ENCODE peak calls at places on chromosomes 16 and 17, in ten cellular contexts. I is left ventricle myocardium inferior; Y is fibroblast of lung; Q is CD8-positive, alpha-beta memory T cell; L is neural progenitor cell; R is transverse colon; N is H1; G is sigmoid colon; X is lower lobe of right lung; M is aorta. U is an unnamed sample. For H3K4me1, the result is how much of the 10 kb centered on the place peaks cover.

GRCh38 chr17:64007838-64008282 is 9.7 kb downstream of the PRR29 start:
- DNase-seq in I (no peak), Y (no peak), Q (no peak), L (no peak), R (no peak), N (peak), G (no peak), X (no peak), M (no peak), U (peak)

GRCh38 chr17:55784666-55785065 is 33.8 kb downstream of the PCTP start:
- DNase-seq in I (no peak), Y (no peak), Q (no peak), L (no peak), R (no peak), N (no peak), G (no peak), X (no peak), M (no peak), U (no peak)

GRCh38 chr17:54891176-54891821 is 9.4 kb upstream of the TOM1L1 start:
- DNase-seq in I (no peak), Y (peak), Q (no peak), L (peak), R (no peak), N (peak), G (no peak), X (no peak), M (no peak), U (no peak)

GRCh38 chr17:979539-980405 is at the start of gene NXN:
- DNase-seq in I (peak), Y (peak), Q (peak), L (peak), R (peak), N (peak), G (peak), X (peak), M (peak), U (peak)

GRCh38 chr17:6569391-6570302 is 13.3 kb upstream of the PITPNM3 start:
- DNase-seq in I (no peak), Y (no peak), Q (no peak), L (no peak), R (no peak), N (peak), G (no peak), X (no peak), M (no peak), U (no peak)

GRCh38 chr17:924711-925480 is 54.7 kb downstream of the NXN start:
- DNase-seq in I (no peak), Y (no peak), Q (no peak), L (no peak), R (no peak), N (no peak), G (no peak), X (no peak), M (no peak), U (no peak)

GRCh38 chr16:3467920-3468319 is 24.4 kb downstream of the NAA60 start:
- DNase-seq in I (no peak), Y (peak), Q (no peak), L (no peak), R (no peak), N (no peak), G (no peak), X (no peak), M (no peak), U (no peak)

GRCh38 chr17:78247304-78247703 is 15.9 kb downstream of the TMEM235 start:
- DNase-seq in I (no peak), Y (no peak), Q (no peak), L (no peak), R (no peak), N (no peak), G (no peak), X (no peak), M (no peak), U (no peak)

GRCh38 chr16:85646976-85647375 is 33.9 kb downstream of the GSE1 start:
- DNase-seq in I (no peak), Y (no peak), Q (no peak), L (no peak), R (no peak), N (no peak), G (no peak), X (no peak), M (no peak), U (no peak)

GRCh38 chr17:31274252-31274651 is 22.8 kb downstream of the OMG start:
- DNase-seq in I (no peak), Y (peak), Q (no peak), L (no peak), R (no peak), N (no peak), G (no peak), X (no peak), M (no peak), U (no peak)

GRCh38 chr16:70685938-70686375 is at the start of gene MTSS2:
- DNase-seq in I (peak), Y (peak), Q (no peak), L (peak), R (peak), N (peak), G (peak), X (peak), M (peak), U (peak)

GRCh38 chr17:72502111-72502939 is 381.5 kb downstream of the SOX9 start:
- DNase-seq in I (no peak), Y (peak), Q (no peak), L (peak), R (peak), N (no peak), G (no peak), X (peak), M (no peak), U (no peak)

GRCh38 chr17:16676645-16677044 is 13.4 kb upstream of the CCDC144A start:
- DNase-seq in I (no peak), Y (peak), Q (no peak), L (no peak), R (no peak), N (no peak), G (no peak), X (no peak), M (no peak), U (no peak)

GRCh38 chr17:8837438-8838075 is 29.9 kb downstream of the PIK3R6 start:
- DNase-seq in I (no peak), Y (no peak), Q (no peak), L (no peak), R (no peak), N (peak), G (peak), X (no peak), M (no peak), U (no peak)

GRCh38 chr16:85420501-85421337 is 192.4 kb upstream of the GSE1 start:
- DNase-seq in I (peak), Y (peak), Q (peak), L (peak), R (peak), N (peak), G (peak), X (peak), M (peak), U (peak)

DNA sequence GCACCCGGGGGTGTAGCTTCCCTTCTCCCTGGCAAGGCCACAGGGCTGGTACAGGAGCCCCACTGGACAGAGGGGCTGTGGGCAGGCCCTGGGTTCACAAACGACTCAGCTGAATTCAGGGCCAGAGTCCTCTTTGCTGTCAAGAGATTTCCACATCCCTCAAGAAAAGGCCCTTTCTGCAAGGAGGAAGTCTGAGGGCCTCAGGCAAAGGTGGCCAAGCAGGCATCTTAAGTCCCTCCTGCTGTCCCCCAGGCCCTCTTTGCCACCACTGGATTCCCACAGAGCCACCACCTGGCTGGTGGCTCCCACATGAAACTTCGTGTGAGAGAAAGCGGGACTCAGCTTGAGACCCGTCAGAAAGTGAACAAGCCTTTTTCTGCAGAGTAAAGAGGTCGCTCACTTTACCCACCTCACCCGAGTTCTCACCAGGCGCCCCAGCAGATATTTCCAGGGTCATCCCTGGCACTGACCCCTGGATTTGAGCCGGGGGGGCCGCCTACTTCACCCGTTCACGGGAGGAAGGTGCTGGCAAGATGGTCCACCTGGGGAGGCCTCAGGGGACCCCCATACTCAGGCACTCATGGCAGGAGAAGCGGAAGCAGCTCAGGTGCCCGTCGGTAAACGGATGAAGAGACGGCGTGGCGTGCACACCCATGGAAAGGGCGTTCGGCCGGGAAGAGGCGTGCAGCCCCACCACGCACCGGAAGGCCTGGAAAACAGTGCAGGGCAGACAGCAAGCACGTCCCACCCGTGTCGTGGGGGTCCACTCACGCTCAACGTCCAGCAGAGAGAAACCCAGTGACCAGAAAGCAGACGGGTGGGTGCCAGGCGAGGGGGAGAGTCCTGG is 3.6 kb downstream of the RNF166 start:
- DNase-seq in I (no peak), Y (no peak), Q (no peak), L (no peak), R (no peak), N (no peak), G (no peak), X (no peak), M (no peak), U (no peak)
- H3K4me1 ChIP-seq in I (half or more), Y (under half), Q (half or more), L (under half), R (under half), N (under half), G (under half), X (half or more), M (under half), U (under half)

DNA sequence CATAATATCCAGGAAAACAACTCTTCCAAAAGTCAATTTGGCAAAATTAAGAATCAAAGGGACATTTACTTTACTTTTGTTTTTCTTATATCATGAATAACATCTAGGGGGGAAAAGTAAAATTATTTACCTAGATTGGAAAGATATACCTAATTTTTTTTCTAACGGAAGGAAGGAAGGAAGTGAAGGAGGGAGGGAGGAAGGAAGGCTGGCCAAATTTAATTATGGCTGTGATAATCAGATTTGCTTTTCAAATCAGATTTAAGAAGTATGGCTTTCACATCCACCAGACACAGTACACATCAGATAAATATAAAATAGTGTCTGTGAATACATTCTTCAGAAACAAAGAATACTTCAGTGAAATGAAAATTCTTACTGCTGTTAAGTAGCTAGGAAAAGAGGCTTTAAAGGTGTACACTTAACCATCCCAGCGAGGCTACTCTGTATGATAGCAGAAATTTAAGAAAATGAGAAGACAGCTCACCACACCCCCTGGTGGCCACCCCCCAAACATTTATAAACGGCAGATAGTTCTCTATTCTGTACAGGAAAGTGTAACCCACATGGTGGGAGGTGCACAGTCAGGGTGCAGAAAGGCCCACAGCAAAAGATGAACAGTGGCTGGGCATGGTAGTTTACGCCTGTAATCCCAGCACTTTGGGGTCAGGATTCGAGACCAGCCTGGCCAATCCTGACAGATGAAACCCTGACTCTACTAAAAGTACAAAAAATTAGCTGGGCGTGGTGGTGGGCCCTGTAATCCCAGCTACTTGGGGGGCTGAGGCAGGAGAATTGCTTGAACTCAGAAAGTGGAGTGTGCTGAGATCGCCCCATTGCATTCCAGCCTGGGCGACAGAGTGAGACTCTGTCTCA is 150.9 kb downstream of the SSH2 start:
- DNase-seq in I (peak), Y (peak), Q (peak), L (peak), R (peak), N (peak), G (peak), X (peak), M (peak), U (peak)
- H3K4me1 ChIP-seq in I (under half), Y (under half), Q (under half), L (under half), R (under half), N (under half), G (under half), X (under half), M (under half), U (under half)

GRCh38 chr16:51067352-51067751 is 83.7 kb downstream of the SALL1 start:
- DNase-seq in I (no peak), Y (no peak), Q (no peak), L (no peak), R (no peak), N (no peak), G (no peak), X (no peak), M (no peak), U (no peak)
- H3K4me1 ChIP-seq in I (under half), Y (under half), Q (under half), L (under half), R (under half), N (under half), G (under half), X (under half), M (under half), U (under half)

DNA sequence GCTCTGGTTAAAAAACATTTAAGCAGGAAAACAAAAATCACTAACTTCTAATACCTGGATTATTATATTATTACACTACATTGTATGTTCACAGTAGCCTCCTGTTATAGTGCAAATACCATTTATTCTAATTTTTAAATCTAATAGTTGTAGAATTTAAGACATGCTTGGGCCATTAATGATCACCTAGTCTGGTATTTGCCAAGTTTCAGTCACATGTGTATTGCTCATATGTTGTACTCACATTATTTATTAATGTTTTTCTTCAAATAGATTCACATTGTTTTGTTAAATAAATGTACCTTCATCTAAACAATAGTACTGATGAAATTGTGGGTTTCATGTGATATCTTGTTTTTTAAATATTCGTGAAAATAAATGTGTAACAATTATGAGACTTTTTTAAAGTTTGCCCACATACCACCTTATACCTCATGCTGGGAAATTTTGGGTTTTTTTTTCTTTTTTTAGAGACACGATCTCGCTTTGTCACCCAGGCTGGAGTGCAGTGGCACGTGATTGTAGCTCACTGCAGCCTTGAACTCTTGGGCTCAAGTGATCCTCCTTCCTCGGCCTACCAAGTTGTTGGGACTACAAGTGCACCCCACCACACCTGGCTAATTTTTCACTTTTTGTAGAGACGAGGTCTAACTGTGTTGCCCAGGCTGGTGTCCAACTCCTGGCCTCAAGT is 5.9 kb downstream of the ZNF771 start:
- DNase-seq in I (no peak), Y (no peak), Q (no peak), L (no peak), R (no peak), N (no peak), G (no peak), X (no peak), M (no peak), U (no peak)
- H3K4me1 ChIP-seq in I (under half), Y (under half), Q (under half), L (under half), R (under half), N (under half), G (under half), X (under half), M (under half), U (under half)

DNA sequence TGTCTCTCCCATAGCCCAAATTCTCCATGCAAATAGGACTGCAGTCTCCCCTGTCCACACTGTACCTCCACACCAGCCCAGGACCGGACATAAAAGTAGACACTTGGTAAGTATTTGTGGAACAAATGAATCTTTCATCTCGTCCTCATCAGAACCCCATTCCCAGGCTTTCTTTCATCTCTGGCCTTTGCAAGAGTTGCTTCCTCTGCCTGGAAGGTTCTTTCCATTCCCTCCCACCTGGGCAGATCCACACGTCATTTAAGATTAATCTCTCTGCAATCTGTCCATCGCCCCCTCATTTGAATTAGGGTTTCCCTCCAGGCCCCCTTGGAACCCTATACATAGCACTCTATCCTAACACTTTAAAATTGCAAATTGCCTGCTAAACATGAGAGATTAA is 3.9 kb upstream of the NXPH3 start:
- DNase-seq in I (no peak), Y (no peak), Q (no peak), L (no peak), R (no peak), N (no peak), G (no peak), X (no peak), M (no peak), U (no peak)
- H3K4me1 ChIP-seq in I (half or more), Y (under half), Q (under half), L (under half), R (under half), N (under half), G (under half), X (half or more), M (under half), U (under half)